ENCODE peak calls at places on chromosomes 11 and 22, in six cellular contexts. T is H9, X is mesenchymal stem cell, I is neuronal stem cell, U is IMR-90, N is H1. D is an unnamed sample.

GRCh38 chr11:45856044-45856468 is 8.8 kb downstream of the CRY2 start:
- DNase-seq in T (no peak), X (peak; percentile 72), I (no peak), U (peak; percentile 43), N (no peak), D (no peak)

GRCh38 chr11:1198766-1199688 is 23.8 kb upstream of the MUC5B start:
- DNase-seq in T (peak; percentile 27), X (no peak), I (no peak), U (no peak), N (no peak), D (no peak)

GRCh38 chr11:25734592-25735211 is 597.2 kb upstream of the ANO3 start:
- DNase-seq in T (no peak), X (peak; percentile 54), I (peak; percentile 29), U (peak; percentile 19), N (no peak), D (peak; percentile 90)

GRCh38 chr11:2433106-2433925 is 11.0 kb downstream of the TRPM5 start:
- DNase-seq in T (no peak), X (no peak), I (no peak), U (no peak), N (no peak), D (no peak)

GRCh38 chr22:39244496-39245129 is at the start of gene PDGFB:
- DNase-seq in T (no peak), X (peak; percentile 44), I (no peak), U (no peak), N (no peak), D (peak; percentile 59)

GRCh38 chr11:129695543-129696308 is 119.9 kb upstream of the TMEM45B start:
- DNase-seq in T (peak; percentile 90), X (peak; percentile 43), I (peak; percentile 60), U (peak; percentile 13), N (peak; percentile 41), D (peak; percentile 83)

GRCh38 chr11:108221401-108221800 is 1.0 kb downstream of the NPAT start:
- DNase-seq in T (no peak), X (peak; percentile 48), I (no peak), U (peak; percentile 45), N (no peak), D (no peak)

GRCh38 chr11:13928566-13929251 is 33.8 kb upstream of the SPON1 start:
- DNase-seq in T (no peak), X (peak; percentile 82), I (no peak), U (peak; percentile 28), N (no peak), D (peak; percentile 73)

GRCh38 chr11:115958089-115959000 is 454.1 kb upstream of the CADM1 start:
- DNase-seq in T (peak; percentile 50), X (no peak), I (no peak), U (no peak), N (no peak), D (peak; percentile 25)

GRCh38 chr11:133793271-133793848 is 52.0 kb downstream of the SPATA19 start:
- DNase-seq in T (no peak), X (no peak), I (no peak), U (no peak), N (no peak), D (no peak)

GRCh38 chr11:124070906-124071621 is 29.9 kb upstream of the OR10G7 start:
- DNase-seq in T (peak; percentile 76), X (peak; percentile 80), I (peak; percentile 75), U (peak; percentile 78), N (peak; percentile 74), D (peak; percentile 79)

GRCh38 chr11:67120881-67121710 is 2.0 kb downstream of the KDM2A start:
- DNase-seq in T (no peak), X (peak; percentile 79), I (no peak), U (peak; percentile 45), N (no peak), D (no peak)

GRCh38 chr11:64853709-64854108 is 9.3 kb upstream of the CDC42BPG start:
- DNase-seq in T (no peak), X (no peak), I (no peak), U (no peak), N (no peak), D (no peak)

GRCh38 chr11:75549370-75549958 is 12.6 kb upstream of the SERPINH1 start:
- DNase-seq in T (no peak), X (no peak), I (no peak), U (no peak), N (no peak), D (no peak)

GRCh38 chr11:86592659-86593451 is 79.6 kb downstream of the ME3 start:
- DNase-seq in T (no peak), X (peak; percentile 89), I (no peak), U (peak; percentile 87), N (no peak), D (peak; percentile 95)

GRCh38 chr11:24697722-24698121 is 200.9 kb downstream of the LUZP2 start:
- DNase-seq in T (no peak), X (peak; percentile 24), I (no peak), U (peak; percentile 82), N (no peak), D (no peak)

GRCh38 chr22:27844256-27844655 is 42.7 kb upstream of the MN1 start:
- DNase-seq in T (no peak), X (no peak), I (no peak), U (no peak), N (no peak), D (no peak)

GRCh38 chr11:66008468-66009101 is 3.2 kb upstream of the CST6 start:
- DNase-seq in T (no peak), X (no peak), I (no peak), U (no peak), N (no peak), D (peak; percentile 57)

GRCh38 chr22:43213066-43213465 is 26.1 kb upstream of the TTLL12 start:
- DNase-seq in T (peak; percentile 71), X (no peak), I (no peak), U (no peak), N (no peak), D (peak; percentile 73)

GRCh38 chr11:64170419-64170818 is 4.5 kb upstream of the MACROD1 start:
- DNase-seq in T (no peak), X (no peak), I (no peak), U (no peak), N (no peak), D (no peak)

DNA sequence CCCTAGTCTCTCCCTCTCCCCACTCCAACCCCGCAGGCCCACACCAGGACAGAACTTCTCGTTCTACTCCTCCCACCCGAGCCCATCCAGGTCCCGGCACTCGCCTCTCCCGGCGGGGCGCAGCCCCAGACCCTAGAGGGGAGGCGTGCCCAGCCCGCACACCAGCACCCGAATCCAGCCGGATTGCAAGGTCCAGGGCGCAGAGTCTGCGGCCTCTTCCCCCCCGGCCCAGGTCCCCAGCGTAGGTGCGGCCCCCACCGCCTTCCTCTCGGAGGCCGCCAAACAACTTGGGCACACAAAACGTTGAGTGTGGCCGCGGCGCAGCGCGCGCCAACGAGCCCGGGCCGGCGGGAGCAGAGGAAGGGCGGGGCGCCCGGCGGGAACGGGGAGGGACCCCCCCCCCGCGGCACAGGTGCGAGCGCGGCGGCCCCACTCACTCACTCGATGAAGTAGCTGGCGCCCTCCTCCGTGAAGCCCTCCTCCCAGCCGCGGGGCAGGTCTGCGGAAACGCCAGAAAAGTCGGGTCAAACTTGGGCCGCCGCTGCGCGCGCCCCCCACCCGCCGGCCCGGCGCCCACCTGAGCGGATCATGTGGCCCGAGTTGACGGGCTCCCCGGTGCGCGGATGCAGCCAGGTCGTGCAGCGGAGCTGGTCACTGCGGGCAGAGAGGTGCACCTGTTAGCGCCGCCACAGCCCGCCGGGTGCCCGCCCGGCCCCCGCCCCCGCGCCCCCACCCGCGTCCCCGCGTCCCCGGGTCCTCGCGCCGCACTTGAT is 480 bp downstream of the PLEKHA7 start:
- DNase-seq in T (peak; percentile 65), X (no peak), I (peak; percentile 3), U (no peak), N (no peak), D (peak; percentile 11)
- H4K8ac ChIP-seq in T (no peak overlapping the region), X (no peak overlapping the region), I (no peak overlapping the region), U (no peak overlapping the region), N (peak overlapping the region; percentile 76), D (no peak overlapping the region)

DNA sequence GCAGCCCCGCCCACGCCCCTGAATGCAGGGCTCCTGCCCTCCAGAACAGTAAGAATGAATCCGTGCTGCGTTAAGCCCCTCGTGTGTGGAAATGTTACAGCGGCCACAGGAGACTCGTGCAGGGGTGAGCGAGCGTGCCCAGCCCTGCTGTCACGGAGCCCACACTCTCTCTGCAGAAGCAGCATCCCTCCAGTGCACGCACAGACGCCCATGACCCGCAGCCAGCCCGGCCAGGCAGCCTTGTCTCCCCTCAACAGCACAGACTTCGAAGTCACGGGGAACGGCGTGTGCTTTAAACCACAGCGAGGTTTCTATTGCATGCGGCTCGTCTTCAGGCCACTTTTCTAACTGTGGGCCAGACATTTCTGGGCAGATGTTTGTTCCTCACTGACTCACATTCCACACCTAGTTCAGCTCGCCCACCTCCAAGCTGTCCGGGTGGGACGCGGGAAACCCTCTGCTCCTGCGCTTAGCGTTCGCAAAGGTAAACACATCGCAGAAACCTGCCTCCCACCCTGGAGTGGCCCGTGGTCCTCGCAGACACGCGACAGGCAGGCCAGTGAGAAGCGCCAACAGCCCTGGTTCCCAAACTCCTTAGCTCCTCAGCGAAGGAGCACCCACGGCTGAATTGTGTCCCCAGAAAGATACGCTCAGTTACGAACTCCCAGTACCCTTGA is 83.0 kb downstream of the CELSR1 start:
- DNase-seq in T (no peak), X (no peak), I (no peak), U (no peak), N (no peak), D (no peak)
- H3K18ac ChIP-seq in T (no peak overlapping the region), X (no peak overlapping the region), I (peak overlapping the region; percentile 50), U (no peak overlapping the region), N (no peak overlapping the region), D (no peak overlapping the region)

GRCh38 chr11:68460741-68461283 is at the start of gene PPP6R3:
- DNase-seq in T (no peak), X (no peak), I (no peak), U (no peak), N (no peak), D (no peak)

GRCh38 chr11:68461284-68461861 is 821 bp downstream of the PPP6R3 start:
- DNase-seq in T (no peak), X (peak; percentile 47), I (no peak), U (peak; percentile 17), N (no peak), D (peak; percentile 81)

GRCh38 chr11:68467446-68467845 is 6.9 kb downstream of the PPP6R3 start:
- DNase-seq in T (peak; percentile 15), X (no peak), I (no peak), U (no peak), N (no peak), D (no peak)

GRCh38 chr11:68459886-68460740 is 439 bp upstream of the PPP6R3 start:
- DNase-seq in T (peak; percentile 99), X (peak; percentile 100), I (peak; percentile 99), U (peak; percentile 98), N (peak; percentile 98), D (peak; percentile 100)

GRCh38 chr11:68463714-68464113 is 3.2 kb downstream of the PPP6R3 start:
- DNase-seq in T (no peak), X (no peak), I (no peak), U (no peak), N (no peak), D (no peak)
- H3K23ac ChIP-seq in T (no peak overlapping the region), X (no peak overlapping the region), I (no peak overlapping the region), U (no peak overlapping the region), N (no peak overlapping the region), D (no peak overlapping the region)

GRCh38 chr11:119363874-119364590 is 17.5 kb downstream of the USP2 start:
- DNase-seq in T (no peak), X (no peak), I (peak; percentile 63), U (no peak), N (no peak), D (peak; percentile 56)

GRCh38 chr11:119361961-119362725 is 15.6 kb upstream of the MFRP start:
- DNase-seq in T (no peak), X (peak; percentile 35), I (no peak), U (no peak), N (no peak), D (no peak)

GRCh38 chr11:119362741-119363080 is 16.2 kb upstream of the MFRP start:
- DNase-seq in T (no peak), X (no peak), I (no peak), U (no peak), N (no peak), D (no peak)

GRCh38 chr11:119365071-119365591 is 16.4 kb downstream of the USP2 start:
- DNase-seq in T (no peak), X (no peak), I (no peak), U (peak; percentile 56), N (no peak), D (no peak)

GRCh38 chr11:119363081-119363861 is 16.8 kb upstream of the MFRP start:
- DNase-seq in T (no peak), X (no peak), I (no peak), U (no peak), N (no peak), D (no peak)
- H4K8ac ChIP-seq in T (no peak overlapping the region), X (no peak overlapping the region), I (no peak overlapping the region), U (no peak overlapping the region), N (peak overlapping the region; percentile 11), D (no peak overlapping the region)